ENCODE peak calls at places on chromosomes 1 and 21, in six cellular contexts. V is upper lobe of right lung; H is mammary epithelial cell; W is stimulated activated CD4-positive, alpha-beta T cell treated with anti-CD3 and anti-CD28 coated beads, TNF-alpha, amount 100 ng/mL, for 4 hours; N is pancreas; E is MCF 10A. C is an unnamed sample.

GRCh38 chr1:219498666-219499065 is 114.2 kb downstream of the ZC3H11B start:
- DNase-seq in V (no peak), H (no peak), W (no peak), N (no peak), E (peak; percentile 96), C (no peak)

GRCh38 chr1:36573445-36573844 is 90.7 kb upstream of the CSF3R start:
- DNase-seq in V (peak; percentile 50), H (no peak), W (no peak), N (no peak), E (no peak), C (no peak)

GRCh38 chr1:219265026-219265515 is 91.4 kb downstream of the LYPLAL1 start:
- DNase-seq in V (no peak), H (no peak), W (no peak), N (no peak), E (no peak), C (no peak)

GRCh38 chr1:74065081-74065480 is 132.9 kb downstream of the LRRIQ3 start:
- DNase-seq in V (no peak), H (no peak), W (no peak), N (no peak), E (no peak), C (no peak)

GRCh38 chr1:153488731-153489130 is 28.3 kb upstream of the S100A7 start:
- DNase-seq in V (no peak), H (peak; percentile 53), W (no peak), N (no peak), E (peak; percentile 60), C (no peak)

GRCh38 chr1:234603221-234604204 is 6.5 kb downstream of the IRF2BP2 start:
- DNase-seq in V (no peak), H (peak; percentile 40), W (no peak), N (no peak), E (peak; percentile 56), C (no peak)

GRCh38 chr1:9291914-9292360 is 757 bp upstream of the SPSB1 start:
- DNase-seq in V (no peak), H (peak; percentile 57), W (no peak), N (no peak), E (peak; percentile 45), C (no peak)

GRCh38 chr1:1307261-1307907 is 346 bp downstream of the ACAP3 start:
- DNase-seq in V (peak; percentile 83), H (no peak), W (no peak), N (no peak), E (no peak), C (no peak)

GRCh38 chr1:163664706-163665321 is 343.1 kb downstream of the NUF2 start:
- DNase-seq in V (no peak), H (no peak), W (no peak), N (no peak), E (no peak), C (no peak)

GRCh38 chr1:226662704-226663326 is 76.3 kb downstream of the ITPKB start:
- DNase-seq in V (no peak), H (peak; percentile 95), W (peak; percentile 72), N (peak; percentile 65), E (peak; percentile 95), C (no peak)

GRCh38 chr1:108038837-108039236 is 73.9 kb upstream of the VAV3 start:
- DNase-seq in V (no peak), H (no peak), W (no peak), N (no peak), E (no peak), C (no peak)

GRCh38 chr1:159054427-159054826 is 22.1 kb downstream of the AIM2 start:
- DNase-seq in V (no peak), H (peak; percentile 16), W (no peak), N (no peak), E (peak; percentile 25), C (no peak)

GRCh38 chr1:57307382-57307781 is 116.5 kb downstream of the DAB1 start:
- DNase-seq in V (no peak), H (peak; percentile 2), W (peak; percentile 0), N (no peak), E (peak; percentile 21), C (no peak)

GRCh38 chr21:38086580-38086979 is 170.2 kb upstream of the KCNJ15 start:
- DNase-seq in V (no peak), H (no peak), W (no peak), N (no peak), E (no peak), C (no peak)

GRCh38 chr1:92484472-92485373 is 2.0 kb downstream of the GFI1 start:
- DNase-seq in V (peak; percentile 70), H (peak; percentile 11), W (peak; percentile 61), N (peak; percentile 68), E (no peak), C (no peak)

GRCh38 chr1:168320805-168321577 is 40.3 kb downstream of the TBX19 start:
- DNase-seq in V (no peak), H (peak; percentile 87), W (no peak), N (no peak), E (peak; percentile 90), C (no peak)

GRCh38 chr1:186244825-186245224 is 130.2 kb downstream of the TPR start:
- DNase-seq in V (no peak), H (no peak), W (no peak), N (no peak), E (peak; percentile 18), C (no peak)

GRCh38 chr1:184387069-184387870 is 441 bp downstream of the C1orf21 start:
- DNase-seq in V (peak; percentile 78), H (peak; percentile 45), W (peak; percentile 1), N (peak; percentile 58), E (peak; percentile 60), C (no peak)